ENCODE peak calls at places on chromosome 9, in nine cellular contexts. I is NT2/D1; B is lower lobe of right lung; L is CD8-positive, alpha-beta T cell; J is suprapubic skin; Q is small intestine; O is upper lobe of right lung; S is GM23338; F is brain microvascular endothelial cell. C is an unnamed sample. For H3K36me3, the result is how much of the 10 kb centered on the place peaks cover.

GRCh38 chr9:110050925-110051355 is 157.0 kb downstream of the C9orf152 start:
- DNase-seq in I (no peak), B (no peak), L (no peak), J (no peak), Q (no peak), O (no peak), S (no peak), F (peak), C (no peak)

GRCh38 chr9:98577446-98577845 is 131.3 kb downstream of the GABBR2 start:
- DNase-seq in I (no peak), B (no peak), L (no peak), J (no peak), Q (peak), O (no peak), S (no peak), F (no peak), C (peak)

GRCh38 chr9:87075537-87075936 is 128.2 kb upstream of the GAS1 start:
- DNase-seq in I (no peak), B (no peak), L (no peak), J (no peak), Q (no peak), O (no peak), S (peak), F (no peak), C (peak)

GRCh38 chr9:90300901-90301688 is 341.5 kb downstream of the DIRAS2 start:
- DNase-seq in I (peak), B (no peak), L (no peak), J (no peak), Q (peak), O (no peak), S (no peak), F (peak), C (no peak)

GRCh38 chr9:97512966-97513560 is 11.6 kb downstream of the TMOD1 start:
- DNase-seq in I (no peak), B (no peak), L (no peak), J (no peak), Q (no peak), O (no peak), S (no peak), F (no peak), C (peak)

GRCh38 chr9:16213781-16214515 is 656.5 kb downstream of the BNC2 start:
- DNase-seq in I (no peak), B (no peak), L (no peak), J (no peak), Q (no peak), O (no peak), S (no peak), F (peak), C (no peak)

GRCh38 chr9:31597977-31598376 is 786.5 kb upstream of the ACO1 start:
- DNase-seq in I (no peak), B (no peak), L (no peak), J (no peak), Q (peak), O (no peak), S (no peak), F (peak), C (no peak)

GRCh38 chr9:693460-694390 is 147.8 kb upstream of the DMRT1 start:
- DNase-seq in I (no peak), B (no peak), L (no peak), J (no peak), Q (peak), O (no peak), S (peak), F (peak), C (peak)

GRCh38 chr9:135850737-135851136 is 56.6 kb downstream of the CAMSAP1 start:
- DNase-seq in I (no peak), B (no peak), L (no peak), J (no peak), Q (no peak), O (no peak), S (no peak), F (peak), C (peak)

GRCh38 chr9:2729721-2730120 is 12.4 kb downstream of the KCNV2 start:
- DNase-seq in I (no peak), B (no peak), L (no peak), J (no peak), Q (no peak), O (no peak), S (no peak), F (no peak), C (no peak)

GRCh38 chr9:133738039-133738805 is at the start of gene SARDH:
- DNase-seq in I (peak), B (peak), L (peak), J (no peak), Q (peak), O (peak), S (peak), F (peak), C (peak)

GRCh38 chr9:134630861-134631260 is 10.7 kb upstream of the COL5A1 start:
- DNase-seq in I (no peak), B (peak), L (no peak), J (peak), Q (no peak), O (no peak), S (no peak), F (no peak), C (peak)

GRCh38 chr9:92138157-92138959 is 23.1 kb upstream of the SPTLC1 start:
- DNase-seq in I (no peak), B (peak), L (peak), J (no peak), Q (peak), O (peak), S (peak), F (peak), C (peak)

GRCh38 chr9:114184071-114184470 is 28.7 kb downstream of the COL27A1 start:
- DNase-seq in I (no peak), B (peak), L (no peak), J (no peak), Q (no peak), O (no peak), S (no peak), F (peak), C (no peak)

GRCh38 chr9:90032296-90033029 is 427.7 kb downstream of the GADD45G start:
- DNase-seq in I (no peak), B (no peak), L (no peak), J (no peak), Q (no peak), O (no peak), S (no peak), F (no peak), C (no peak)

GRCh38 chr9:21831841-21832509 is 29.5 kb downstream of the MTAP start:
- DNase-seq in I (no peak), B (no peak), L (no peak), J (no peak), Q (no peak), O (no peak), S (no peak), F (peak), C (no peak)

GRCh38 chr9:131276891-131277672 is 772 bp upstream of the FAM78A start:
- DNase-seq in I (no peak), B (no peak), L (peak), J (no peak), Q (no peak), O (no peak), S (no peak), F (no peak), C (no peak)

GRCh38 chr9:84758817-84759216 is 89.3 kb downstream of the NTRK2 start:
- DNase-seq in I (no peak), B (no peak), L (no peak), J (no peak), Q (no peak), O (no peak), S (no peak), F (no peak), C (no peak)

GRCh38 chr9:6667633-6668280 is 22.2 kb upstream of the GLDC start:
- DNase-seq in I (no peak), B (no peak), L (no peak), J (no peak), Q (peak), O (no peak), S (peak), F (peak), C (peak)

GRCh38 chr9:81384911-81385310 is 304.4 kb downstream of the TLE1 start:
- DNase-seq in I (no peak), B (no peak), L (no peak), J (no peak), Q (no peak), O (no peak), S (no peak), F (no peak), C (no peak)

GRCh38 chr9:134895849-134896833 is 15.5 kb downstream of the FCN2 start:
- DNase-seq in I (peak), B (peak), L (peak), J (no peak), Q (peak), O (peak), S (no peak), F (peak), C (no peak)

GRCh38 chr9:109013678-109014145 is 413 bp upstream of the CTNNAL1 start:
- DNase-seq in I (no peak), B (no peak), L (no peak), J (no peak), Q (no peak), O (no peak), S (no peak), F (peak), C (no peak)

GRCh38 chr9:133869674-133870419 is 122.3 kb downstream of the VAV2 start:
- DNase-seq in I (no peak), B (no peak), L (no peak), J (no peak), Q (no peak), O (no peak), S (no peak), F (no peak), C (no peak)

GRCh38 chr9:99445377-99445891 is 223.4 kb downstream of the SEC61B start:
- DNase-seq in I (no peak), B (no peak), L (no peak), J (peak), Q (no peak), O (no peak), S (no peak), F (peak), C (no peak)

GRCh38 chr9:131500939-131501541 is 1.7 kb upstream of the POMT1 start:
- DNase-seq in I (no peak), B (no peak), L (peak), J (no peak), Q (peak), O (no peak), S (no peak), F (no peak), C (no peak)

GRCh38 chr9:138101444-138102234 is 224.1 kb downstream of the CACNA1B start:
- DNase-seq in I (no peak), B (no peak), L (peak), J (no peak), Q (no peak), O (peak), S (no peak), F (no peak), C (peak)

GRCh38 chr9:128568470-128569083 is 16.2 kb downstream of the SPTAN1 start:
- DNase-seq in I (no peak), B (no peak), L (no peak), J (no peak), Q (no peak), O (no peak), S (no peak), F (no peak), C (no peak)

GRCh38 chr9:3992924-3993323 is 306.9 kb downstream of the GLIS3 start:
- DNase-seq in I (no peak), B (no peak), L (no peak), J (no peak), Q (no peak), O (no peak), S (no peak), F (peak), C (no peak)

GRCh38 chr9:4784403-4784802 is 8.3 kb upstream of the RCL1 start:
- DNase-seq in I (no peak), B (no peak), L (no peak), J (no peak), Q (no peak), O (no peak), S (no peak), F (no peak), C (no peak)

GRCh38 chr9:92752812-92753404 is 11.7 kb downstream of the BICD2 start:
- DNase-seq in I (no peak), B (no peak), L (no peak), J (peak), Q (no peak), O (no peak), S (no peak), F (no peak), C (peak)

GRCh38 chr9:86668488-86668887 is 278.8 kb downstream of the GAS1 start:
- DNase-seq in I (no peak), B (no peak), L (no peak), J (no peak), Q (no peak), O (no peak), S (no peak), F (no peak), C (no peak)

GRCh38 chr9:93268551-93269314 is 84.8 kb downstream of the WNK2 start:
- DNase-seq in I (no peak), B (peak), L (peak), J (no peak), Q (peak), O (peak), S (no peak), F (no peak), C (no peak)

GRCh38 chr9:16063241-16063591 is 510.4 kb downstream of the CCDC171 start:
- DNase-seq in I (no peak), B (no peak), L (no peak), J (no peak), Q (no peak), O (no peak), S (no peak), F (no peak), C (no peak)

DNA sequence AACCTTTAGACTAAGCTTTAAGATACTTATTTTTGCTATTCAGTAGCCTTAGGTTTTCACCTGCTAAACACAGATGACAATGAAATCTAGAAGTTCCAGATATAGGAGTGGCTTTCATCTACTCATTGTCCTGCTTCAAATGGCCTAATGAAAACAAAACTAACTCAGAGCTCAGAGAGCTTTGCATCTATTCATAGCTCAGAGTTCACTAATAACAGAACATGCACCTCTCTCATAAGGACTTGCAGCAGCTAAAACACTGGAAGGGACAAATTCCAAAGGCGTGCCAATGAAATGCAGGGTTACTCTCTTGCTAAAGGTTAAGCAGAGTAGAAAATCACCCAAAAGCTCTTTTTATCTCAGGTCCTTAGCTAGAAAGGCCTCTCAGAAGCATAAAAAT is 29.0 kb downstream of the SLC31A2 start:
- DNase-seq in I (no peak), B (no peak), L (no peak), J (no peak), Q (peak), O (no peak), S (no peak), F (no peak), C (no peak)
- H3K36me3 ChIP-seq in I (half or more), B (half or more), L (half or more), J (half or more), Q (under half), O (half or more), S (under half), F (half or more), C (half or more)

DNA sequence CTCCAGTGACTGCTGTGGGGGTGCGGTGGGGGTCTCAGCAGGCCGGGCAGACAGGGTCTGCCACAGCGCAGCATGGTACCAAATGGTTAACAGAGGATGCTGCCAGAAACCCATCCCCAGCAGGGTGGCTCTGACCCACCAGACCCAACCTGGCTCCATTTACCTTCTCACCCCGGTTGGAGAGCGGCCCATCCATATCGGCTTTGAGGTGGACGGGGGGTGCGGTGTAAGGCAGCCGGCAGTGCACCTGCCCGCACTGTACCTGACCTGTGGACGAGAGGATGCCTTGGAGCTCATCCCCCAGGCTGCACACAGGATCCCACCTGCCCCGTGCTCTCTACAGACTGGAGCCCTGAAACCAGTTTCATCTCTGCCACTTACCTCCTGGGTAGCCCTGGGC is 19.3 kb downstream of the LHX6 start:
- DNase-seq in I (no peak), B (no peak), L (no peak), J (no peak), Q (no peak), O (peak), S (no peak), F (no peak), C (no peak)
- H3K36me3 ChIP-seq in I (under half), B (under half), L (under half), J (under half), Q (under half), O (under half), S (under half), F (under half), C (under half)

GRCh38 chr9:126982215-126983002 is 67.8 kb downstream of the RALGPS1 start:
- DNase-seq in I (no peak), B (no peak), L (no peak), J (no peak), Q (no peak), O (no peak), S (no peak), F (no peak), C (no peak)

GRCh38 chr9:126983767-126984166 is 69.2 kb downstream of the RALGPS1 start:
- DNase-seq in I (no peak), B (no peak), L (no peak), J (no peak), Q (no peak), O (no peak), S (no peak), F (no peak), C (no peak)

GRCh38 chr9:126985870-126986498 is 71.4 kb downstream of the RALGPS1 start:
- DNase-seq in I (no peak), B (peak), L (peak), J (no peak), Q (peak), O (peak), S (no peak), F (peak), C (no peak)

GRCh38 chr9:126986506-126986951 is 71.9 kb downstream of the RALGPS1 start:
- DNase-seq in I (no peak), B (no peak), L (no peak), J (no peak), Q (peak), O (no peak), S (no peak), F (no peak), C (no peak)

GRCh38 chr9:126984969-126985368 is 70.4 kb downstream of the RALGPS1 start:
- DNase-seq in I (no peak), B (no peak), L (no peak), J (no peak), Q (peak), O (no peak), S (no peak), F (no peak), C (no peak)
- H3K36me3 ChIP-seq in I (under half), B (under half), L (under half), J (under half), Q (under half), O (under half), S (under half), F (under half), C (under half)

GRCh38 chr9:120392245-120392644 is 187.7 kb downstream of the CDK5RAP2 start:
- DNase-seq in I (no peak), B (no peak), L (no peak), J (no peak), Q (no peak), O (no peak), S (no peak), F (no peak), C (no peak)
- H3K36me3 ChIP-seq in I (half or more), B (half or more), L (half or more), J (half or more), Q (under half), O (half or more), S (under half), F (under half), C (half or more)

GRCh38 chr9:130106860-130107848 is 53.4 kb downstream of the GPR107 start:
- DNase-seq in I (peak), B (peak), L (peak), J (peak), Q (peak), O (peak), S (peak), F (peak), C (peak)

GRCh38 chr9:130100681-130101080 is 47.0 kb downstream of the GPR107 start:
- DNase-seq in I (no peak), B (peak), L (no peak), J (no peak), Q (no peak), O (no peak), S (no peak), F (no peak), C (no peak)

GRCh38 chr9:130101963-130102362 is 48.3 kb downstream of the GPR107 start:
- DNase-seq in I (no peak), B (peak), L (no peak), J (no peak), Q (no peak), O (no peak), S (no peak), F (no peak), C (no peak)

GRCh38 chr9:130107955-130108354 is 54.2 kb downstream of the GPR107 start:
- DNase-seq in I (no peak), B (no peak), L (no peak), J (no peak), Q (no peak), O (no peak), S (no peak), F (no peak), C (no peak)

DNA sequence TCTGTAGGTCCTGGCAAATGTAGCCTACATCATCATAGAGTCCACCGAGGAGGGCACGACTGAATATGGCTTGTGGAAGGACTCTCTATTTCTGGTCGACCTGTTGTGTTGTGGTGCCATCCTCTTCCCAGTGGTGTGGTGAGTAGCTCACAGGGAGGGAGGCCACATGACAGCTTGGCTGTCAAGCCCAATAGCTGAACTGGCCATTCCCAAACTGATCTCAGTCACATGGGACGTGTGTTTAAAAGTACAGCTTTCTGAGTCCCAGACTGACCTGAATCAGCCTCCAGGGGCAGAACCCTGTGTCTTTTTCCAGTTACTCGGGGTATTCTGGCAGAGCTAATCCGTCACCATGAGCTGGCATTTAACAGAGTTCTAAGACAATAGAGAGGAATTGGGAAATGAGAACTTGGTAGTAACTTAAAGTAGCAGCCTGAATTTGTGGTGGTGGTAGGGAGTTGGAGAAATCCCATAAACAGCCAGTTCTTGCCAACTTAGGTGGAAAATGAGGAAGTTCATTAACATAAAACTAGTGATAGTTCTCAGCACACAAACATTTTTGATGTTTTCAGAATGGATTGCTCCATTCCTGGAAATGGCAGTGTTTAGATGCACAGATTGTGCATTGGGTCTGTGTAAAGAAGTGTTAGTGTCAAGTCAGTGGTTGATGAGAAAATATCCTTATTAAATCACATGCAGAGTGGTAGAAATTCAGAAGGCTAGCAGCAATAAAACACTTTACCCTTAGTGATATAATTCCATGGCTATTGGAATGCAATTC is 50.9 kb downstream of the GPR107 start:
- DNase-seq in I (no peak), B (peak), L (no peak), J (no peak), Q (no peak), O (no peak), S (no peak), F (no peak), C (no peak)
- H3K36me3 ChIP-seq in I (half or more), B (half or more), L (under half), J (half or more), Q (under half), O (half or more), S (under half), F (half or more), C (half or more)

DNA sequence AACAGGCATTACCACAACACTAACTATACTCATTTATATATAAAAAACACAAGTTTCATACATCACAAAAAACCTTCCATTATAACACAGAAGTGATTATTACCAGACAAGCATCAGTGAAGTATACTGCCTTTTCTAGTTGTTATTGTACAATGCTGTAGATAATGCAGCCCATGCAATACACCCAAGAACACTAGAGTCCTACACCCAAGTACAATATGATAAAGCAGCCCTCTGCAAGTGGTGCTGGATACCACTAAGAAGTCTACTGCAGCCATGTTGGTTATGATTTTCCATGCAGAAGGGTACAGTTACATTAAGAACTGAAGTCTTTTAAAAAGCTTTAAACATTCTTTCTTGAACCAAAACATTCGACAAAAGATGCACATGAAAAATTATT is 10.3 kb downstream of the ZFAND5 start:
- DNase-seq in I (no peak), B (no peak), L (no peak), J (no peak), Q (no peak), O (no peak), S (no peak), F (no peak), C (no peak)
- H3K36me3 ChIP-seq in I (half or more), B (half or more), L (under half), J (half or more), Q (under half), O (half or more), S (under half), F (half or more), C (half or more)

C was measured in endodermal cell.